ENCODE peak calls at places on chromosome 5, in eight cellular contexts. U is ovary, O is tibial nerve, Y is A549, Q is H1, W is upper lobe of left lung, Z is stomach, T is transverse colon. V is an unnamed sample.

GRCh38 chr5:320524-321232 is 836 bp upstream of the AHRR start:
- DNase-seq in U (no peak), O (no peak), Y (no peak), Q (no peak), W (no peak), Z (no peak), T (no peak), V (peak)

GRCh38 chr5:14417232-14417730 is 164.3 kb upstream of the OTULINL start:
- DNase-seq in U (no peak), O (no peak), Y (no peak), Q (no peak), W (no peak), Z (no peak), T (no peak), V (no peak)

GRCh38 chr5:80083115-80083890 is 48.2 kb downstream of the THBS4 start:
- DNase-seq in U (peak), O (peak), Y (peak), Q (no peak), W (no peak), Z (no peak), T (no peak), V (no peak)

GRCh38 chr5:38338455-38338854 is 80.1 kb downstream of the EGFLAM start:
- DNase-seq in U (no peak), O (no peak), Y (no peak), Q (no peak), W (no peak), Z (no peak), T (no peak), V (no peak)

GRCh38 chr5:67085616-67086015 is 111.0 kb downstream of the CD180 start:
- DNase-seq in U (no peak), O (no peak), Y (no peak), Q (no peak), W (no peak), Z (no peak), T (no peak), V (no peak)

GRCh38 chr5:52788505-52788821 is 747 bp downstream of the ITGA1 start:
- DNase-seq in U (no peak), O (no peak), Y (no peak), Q (no peak), W (no peak), Z (no peak), T (no peak), V (no peak)

GRCh38 chr5:116959843-116960242 is 385.2 kb upstream of the SEMA6A start:
- DNase-seq in U (no peak), O (no peak), Y (no peak), Q (no peak), W (no peak), Z (no peak), T (no peak), V (no peak)

GRCh38 chr5:169980418-169981053 is at the start of gene INSYN2B:
- DNase-seq in U (peak), O (peak), Y (peak), Q (peak), W (peak), Z (peak), T (peak), V (peak)

GRCh38 chr5:31273631-31274378 is 80.3 kb downstream of the CDH6 start:
- DNase-seq in U (no peak), O (no peak), Y (no peak), Q (no peak), W (no peak), Z (no peak), T (no peak), V (no peak)

GRCh38 chr5:673140-673836 is 19.9 kb downstream of the TPPP start:
- DNase-seq in U (no peak), O (no peak), Y (no peak), Q (no peak), W (peak), Z (no peak), T (no peak), V (peak)

GRCh38 chr5:155308289-155308688 is 294.7 kb downstream of the KIF4B start:
- DNase-seq in U (no peak), O (no peak), Y (no peak), Q (no peak), W (no peak), Z (no peak), T (no peak), V (no peak)

GRCh38 chr5:157708866-157709265 is 22.4 kb upstream of the THG1L start:
- DNase-seq in U (no peak), O (no peak), Y (no peak), Q (no peak), W (no peak), Z (no peak), T (no peak), V (no peak)

GRCh38 chr5:66830636-66831035 is 234.4 kb downstream of the MAST4 start:
- DNase-seq in U (no peak), O (no peak), Y (no peak), Q (no peak), W (no peak), Z (no peak), T (no peak), V (no peak)

GRCh38 chr5:7868427-7868772 is 431 bp downstream of the FASTKD3 start:
- DNase-seq in U (no peak), O (no peak), Y (no peak), Q (no peak), W (no peak), Z (no peak), T (no peak), V (no peak)

GRCh38 chr5:176541338-176542134 is 4.3 kb upstream of the RNF44 start:
- DNase-seq in U (peak), O (peak), Y (no peak), Q (no peak), W (peak), Z (peak), T (peak), V (no peak)

GRCh38 chr5:5981562-5981961 is 396.8 kb downstream of the MED10 start:
- DNase-seq in U (no peak), O (no peak), Y (no peak), Q (no peak), W (no peak), Z (no peak), T (no peak), V (no peak)

GRCh38 chr5:78691073-78691960 is 42.7 kb upstream of the LHFPL2 start:
- DNase-seq in U (no peak), O (no peak), Y (no peak), Q (no peak), W (no peak), Z (no peak), T (no peak), V (no peak)

GRCh38 chr5:95084757-95085156 is 200.1 kb downstream of the MCTP1 start:
- DNase-seq in U (no peak), O (no peak), Y (no peak), Q (no peak), W (no peak), Z (no peak), T (no peak), V (no peak)

GRCh38 chr5:86838078-86838477 is 220.3 kb downstream of the COX7C start:
- DNase-seq in U (no peak), O (no peak), Y (no peak), Q (no peak), W (no peak), Z (no peak), T (no peak), V (no peak)

GRCh38 chr5:174532453-174533126 is 191.8 kb upstream of the MSX2 start:
- DNase-seq in U (peak), O (peak), Y (peak), Q (peak), W (peak), Z (peak), T (peak), V (peak)

GRCh38 chr5:6419340-6419852 is 29.3 kb upstream of the UBE2QL1 start:
- DNase-seq in U (no peak), O (no peak), Y (no peak), Q (no peak), W (no peak), Z (no peak), T (no peak), V (no peak)

GRCh38 chr5:37926732-37927131 is 86.9 kb upstream of the GDNF start:
- DNase-seq in U (no peak), O (no peak), Y (no peak), Q (no peak), W (no peak), Z (no peak), T (no peak), V (no peak)

GRCh38 chr5:65065112-65065511 is 296.4 kb downstream of the CWC27 start:
- DNase-seq in U (no peak), O (no peak), Y (no peak), Q (no peak), W (no peak), Z (no peak), T (no peak), V (no peak)

GRCh38 chr5:5598547-5599113 is 176.2 kb downstream of the ICE1 start:
- DNase-seq in U (no peak), O (no peak), Y (no peak), Q (no peak), W (no peak), Z (no peak), T (no peak), V (no peak)

GRCh38 chr5:178532236-178532635 is 58.0 kb downstream of the COL23A1 start:
- DNase-seq in U (no peak), O (no peak), Y (no peak), Q (no peak), W (no peak), Z (no peak), T (no peak), V (no peak)

GRCh38 chr5:103139264-103139865 is 19.3 kb downstream of the PPIP5K2 start:
- DNase-seq in U (peak), O (peak), Y (peak), Q (no peak), W (peak), Z (peak), T (peak), V (peak)

DNA sequence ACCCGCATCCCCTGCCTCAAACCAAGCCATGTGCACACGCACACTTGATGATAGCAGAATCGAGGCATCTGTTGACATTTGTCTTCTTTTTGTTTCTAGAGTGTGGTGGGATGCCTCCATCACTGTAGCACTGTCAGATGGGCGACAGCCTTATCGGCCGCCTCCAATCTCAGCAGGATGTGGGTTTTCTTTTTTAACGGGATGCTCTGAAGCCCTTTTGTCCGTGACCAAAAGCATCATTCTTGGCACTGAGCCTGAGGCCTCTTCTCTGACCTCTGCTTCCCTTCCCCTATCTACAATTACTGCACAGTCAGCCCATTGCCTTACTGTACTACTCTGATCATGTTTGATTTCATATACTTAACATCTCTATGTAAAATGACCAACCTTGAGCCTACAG is 78.3 kb downstream of the LMNB1 start:
- DNase-seq in U (no peak), O (no peak), Y (no peak), Q (no peak), W (no peak), Z (no peak), T (no peak), V (no peak)
- TF ChIP-seq EP300 in U (no peak), O (no peak), Y (no peak), Q (no peak), W (no peak), Z (no peak), T (no peak), V (no peak)

DNA sequence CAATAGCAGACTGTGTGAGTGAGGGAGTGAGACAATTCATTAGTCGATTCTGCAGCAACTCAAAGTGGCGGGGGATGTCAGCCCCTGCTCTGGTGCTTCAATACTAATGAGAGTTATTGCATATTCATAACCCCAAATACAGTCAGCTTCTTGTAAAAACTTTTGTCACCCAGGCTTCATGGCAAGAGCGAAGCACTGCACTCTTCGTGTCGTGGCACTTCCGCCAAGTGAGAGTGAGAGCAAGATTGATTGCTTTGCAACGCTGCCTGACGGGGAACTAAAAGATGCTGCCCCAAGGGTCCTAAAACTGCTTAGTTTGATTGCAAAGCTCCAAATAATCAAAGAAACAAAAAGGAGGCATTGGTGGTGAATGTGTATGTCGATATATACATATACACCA is 150.9 kb downstream of the NR2F1-AS1 start:
- DNase-seq in U (no peak), O (no peak), Y (no peak), Q (no peak), W (no peak), Z (no peak), T (no peak), V (no peak)
- H3K27ac ChIP-seq in U (no peak), O (no peak), Y (no peak), Q (no peak), W (no peak), Z (no peak), T (no peak), V (no peak)

GRCh38 chr5:150137168-150137957 is 18.3 kb downstream of the PDGFRB start:
- DNase-seq in U (no peak), O (no peak), Y (no peak), Q (no peak), W (no peak), Z (peak), T (no peak), V (no peak)
- TF ChIP-seq EP300 in U (no peak), O (no peak), Y (no peak), Q (no peak), W (no peak), Z (no peak), T (no peak), V (no peak)

GRCh38 chr5:107231191-107231590 is 439.5 kb downstream of the EFNA5 start:
- DNase-seq in U (no peak), O (no peak), Y (no peak), Q (no peak), W (no peak), Z (no peak), T (no peak), V (no peak)
- H3K27ac ChIP-seq in U (no peak), O (no peak), Y (no peak), Q (no peak), W (no peak), Z (no peak), T (no peak), V (no peak)